ENCODE peak calls at places on chromosomes 13 and 19, in four cellular contexts. W is K562, G is SK-N-SH, Y is HepG2. Z is an unnamed sample.
A peak's percentile ranks its signal among the peaks of the same experiment; 100 is the strongest.

GRCh38 chr13:80086304-80086721 is 254.6 kb downstream of the SPRY2 start:
- DNase-seq in W (no peak), G (no peak), Y (no peak), Z (no peak)

GRCh38 chr13:65966991-65967451 is 1263.1 kb downstream of the PCDH9 start:
- DNase-seq in W (peak; percentile 2), G (peak; percentile 7), Y (peak; percentile 34), Z (peak; percentile 60)

GRCh38 chr19:3404324-3405260 is 38.2 kb downstream of the NFIC start:
- DNase-seq in W (no peak), G (peak; percentile 66), Y (no peak), Z (no peak)

GRCh38 chr13:40060318-40061007 is 405.0 kb downstream of the COG6 start:
- DNase-seq in W (no peak), G (no peak), Y (no peak), Z (no peak)

GRCh38 chr19:4443966-4444764 is 13.4 kb downstream of the UBXN6 start:
- DNase-seq in W (peak; percentile 5), G (peak; percentile 32), Y (no peak), Z (no peak)

GRCh38 chr13:77674802-77675201 is 22.7 kb upstream of the SLAIN1 start:
- DNase-seq in W (no peak), G (no peak), Y (no peak), Z (no peak)

GRCh38 chr13:46354143-46355087 is 32.6 kb downstream of the RUBCNL start:
- DNase-seq in W (no peak), G (no peak), Y (peak; percentile 68), Z (peak; percentile 48)

GRCh38 chr13:98613591-98613990 is 36.7 kb upstream of the STK24 start:
- DNase-seq in W (no peak), G (no peak), Y (no peak), Z (no peak)

GRCh38 chr19:8109455-8109854 is 39.9 kb downstream of the FBN3 start:
- DNase-seq in W (no peak), G (no peak), Y (no peak), Z (no peak)

GRCh38 chr13:107351305-107351704 is 783.4 kb upstream of the ARGLU1 start:
- DNase-seq in W (no peak), G (no peak), Y (no peak), Z (no peak)

GRCh38 chr13:90797335-90797734 is 550.2 kb upstream of the MIR17HG start:
- DNase-seq in W (no peak), G (no peak), Y (no peak), Z (no peak)

GRCh38 chr13:30835442-30835841 is 70.6 kb upstream of the MEDAG start:
- DNase-seq in W (no peak), G (no peak), Y (no peak), Z (no peak)

GRCh38 chr13:21625366-21625765 is 21.4 kb upstream of the MICU2 start:
- DNase-seq in W (peak; percentile 20), G (peak; percentile 36), Y (peak; percentile 61), Z (peak; percentile 59)

GRCh38 chr19:48511800-48512503 is at the start of gene LMTK3:
- DNase-seq in W (peak; percentile 88), G (peak; percentile 97), Y (no peak), Z (no peak)

GRCh38 chr19:10431943-10432735 is 11.8 kb downstream of the PDE4A start:
- DNase-seq in W (peak; percentile 90), G (peak; percentile 68), Y (no peak), Z (no peak)

GRCh38 chr13:25967144-25967543 is 84.7 kb downstream of the SHISA2 start:
- DNase-seq in W (no peak), G (no peak), Y (no peak), Z (no peak)

GRCh38 chr13:48662226-48662625 is 8.5 kb downstream of the CYSLTR2 start:
- DNase-seq in W (no peak), G (no peak), Y (no peak), Z (no peak)

GRCh38 chr13:75345191-75345590 is 136.8 kb downstream of the TBC1D4 start:
- DNase-seq in W (no peak), G (no peak), Y (no peak), Z (no peak)
- TF ChIP-seq REST in W (no peak), G (no peak), Y (no peak), Z (no peak)

DNA sequence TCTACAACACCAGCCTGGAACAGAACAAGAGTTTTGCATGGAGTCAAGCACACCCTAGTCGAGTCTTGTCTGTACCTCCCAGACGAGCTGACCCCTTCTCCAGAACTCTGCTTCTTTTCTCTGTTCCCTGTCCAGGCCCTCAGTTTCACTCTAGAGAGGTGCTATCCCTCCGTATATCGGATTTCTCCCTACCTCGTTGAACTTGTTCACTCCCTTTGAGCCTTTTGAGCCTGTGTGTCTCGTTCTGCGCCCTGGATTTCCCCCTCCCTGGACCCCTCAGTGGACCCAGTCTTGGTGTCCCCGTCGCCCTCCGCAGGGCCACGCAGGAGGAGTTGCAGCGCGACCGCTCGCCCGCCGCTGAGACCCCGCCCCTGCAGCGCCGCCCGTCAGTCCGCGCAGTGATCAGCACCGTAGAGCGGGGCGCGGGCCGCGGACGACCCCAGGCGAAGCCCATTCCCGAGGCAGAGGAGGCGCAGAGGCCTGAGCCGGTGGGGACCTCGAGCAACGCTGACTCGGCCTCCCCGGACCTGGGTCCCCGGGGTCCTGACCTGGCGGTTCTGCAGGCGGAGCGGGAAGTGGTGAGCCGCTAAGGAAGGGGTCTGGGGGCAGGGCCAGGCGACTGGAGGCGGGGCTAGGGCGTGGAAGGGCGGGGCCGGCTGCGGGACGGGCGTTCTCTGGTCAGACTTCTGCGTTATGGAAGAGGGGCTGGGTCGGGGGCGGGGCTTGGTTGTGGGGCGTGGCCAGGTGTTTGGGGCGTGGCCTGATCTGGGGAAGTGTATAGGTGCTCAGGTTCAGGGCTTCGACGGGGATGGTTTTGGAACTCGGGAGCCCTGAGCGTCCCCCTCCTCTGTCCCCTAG is 5.5 kb downstream of the EPS8L1 start:
- DNase-seq in W (peak; percentile 96), G (peak; percentile 94), Y (peak; percentile 53), Z (peak; percentile 86)
- TF ChIP-seq ELF1 in W (peak; percentile 16), G (no peak), Y (no peak), Z (no peak)

GRCh38 chr19:6424939-6425731 is 524 bp upstream of the KHSRP start:
- DNase-seq in W (peak; percentile 98), G (peak; percentile 96), Y (peak; percentile 100), Z (peak; percentile 100)
- TF ChIP-seq REST in W (peak; percentile 83), G (no peak), Y (no peak), Z (no peak)

DNA sequence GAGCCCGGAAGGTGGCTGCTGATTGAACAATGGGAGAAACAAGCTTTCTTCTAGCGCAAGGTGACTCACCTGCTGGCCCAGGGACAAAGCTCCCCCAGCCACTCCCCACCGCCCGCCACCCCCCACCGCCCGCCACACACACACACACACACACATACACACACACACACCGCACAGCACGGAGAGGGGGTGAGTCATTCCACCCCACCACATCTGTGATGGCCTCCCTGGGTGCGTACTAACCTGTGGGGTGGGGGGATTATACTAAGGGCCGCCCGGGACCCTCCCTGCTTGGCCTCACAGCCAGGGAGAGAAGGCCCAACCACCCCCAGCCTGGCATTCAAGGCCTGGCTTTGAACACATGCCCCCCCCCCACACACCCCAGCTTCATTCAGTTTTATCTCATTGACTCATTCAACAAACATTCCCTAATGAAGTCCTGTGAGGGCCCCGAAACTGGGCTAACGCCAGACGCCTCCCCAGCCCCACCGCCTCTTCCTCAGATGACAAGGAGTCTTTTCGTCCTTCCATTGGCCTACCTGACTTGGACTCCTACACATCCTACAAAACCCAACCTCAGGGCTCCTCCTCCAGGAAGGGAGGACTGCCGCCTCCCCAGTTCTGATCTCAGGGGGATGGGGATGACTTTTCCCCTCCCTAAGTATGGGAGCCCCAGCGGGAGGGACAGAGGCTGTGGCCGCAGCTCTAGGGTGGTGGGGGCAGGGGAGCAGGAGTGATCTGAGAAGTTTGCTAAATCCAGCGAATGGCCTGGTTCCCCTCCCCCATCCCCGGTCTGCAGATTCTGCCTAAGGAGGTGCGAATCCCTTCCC is 5.8 kb upstream of the ONECUT3 start:
- DNase-seq in W (peak; percentile 93), G (no peak), Y (peak; percentile 66), Z (peak; percentile 100)
- TF ChIP-seq ELF1 in W (no peak), G (no peak), Y (no peak), Z (no peak)

DNA sequence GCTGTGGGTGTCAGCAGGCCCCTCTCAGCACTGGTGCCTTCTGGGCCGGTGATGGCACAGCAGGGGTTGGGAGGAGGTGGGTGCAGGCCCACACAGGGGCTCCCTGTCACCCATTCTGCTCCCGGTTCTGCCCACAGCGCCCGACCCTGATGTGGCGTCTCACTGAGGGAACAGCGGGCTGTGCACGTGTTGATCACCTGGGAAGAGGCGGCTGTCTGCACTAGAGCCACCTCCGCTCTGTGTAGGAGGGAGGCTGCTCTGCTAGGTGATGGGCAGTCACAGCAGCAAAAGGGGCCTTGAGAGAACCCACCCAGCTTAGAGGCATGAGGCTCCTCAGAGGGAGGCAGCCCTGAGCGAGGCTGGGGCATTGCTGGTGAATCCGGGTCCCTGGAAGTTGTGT is 39.2 kb upstream of the TUBGCP3 start:
- DNase-seq in W (no peak), G (no peak), Y (no peak), Z (no peak)
- TF ChIP-seq REST in W (no peak), G (no peak), Y (no peak), Z (no peak)

GRCh38 chr13:96662036-96662435 is 332.2 kb downstream of the OXGR1 start:
- DNase-seq in W (no peak), G (no peak), Y (no peak), Z (no peak)
- TF ChIP-seq ELF1 in W (no peak), G (no peak), Y (no peak), Z (no peak)